ENCODE peak calls at places on chromosome 22, in four cellular contexts. H is CD8-positive, alpha-beta memory T cell; A is neural progenitor cell; O is body of pancreas. B is an unnamed sample. For H3K4me1, the result is how much of the 10 kb centered on the place peaks cover.

GRCh38 chr22:39384750-39385480 is 14.7 kb upstream of the TAB1 start:
- DNase-seq in H (no peak), O (peak), A (peak), B (peak)

GRCh38 chr22:43862074-43862881 is at the start of gene SULT4A1:
- DNase-seq in A (peak), O (peak), H (no peak), B (peak)

GRCh38 chr22:47552541-47553205 is 790.2 kb downstream of the TBC1D22A start:
- DNase-seq in O (no peak), H (no peak), A (no peak), B (no peak)

GRCh38 chr22:29710922-29711593 is 8.7 kb upstream of the CABP7 start:
- DNase-seq in H (no peak), O (peak), A (no peak), B (no peak)

GRCh38 chr22:45019861-45020655 is 10.3 kb upstream of the PHF21B start:
- DNase-seq in A (no peak), O (no peak), H (no peak), B (no peak)

GRCh38 chr22:44734801-44735517 is 17.4 kb upstream of the ARHGAP8 start:
- DNase-seq in A (peak), H (no peak), O (no peak), B (no peak)

GRCh38 chr22:48261048-48261621 is 1498.7 kb downstream of the TBC1D22A start:
- DNase-seq in A (no peak), O (no peak), H (no peak), B (no peak)

GRCh38 chr22:33400061-33400840 is 342.1 kb upstream of the SYN3 start:
- DNase-seq in O (no peak), H (no peak), A (no peak), B (no peak)

GRCh38 chr22:22877523-22878210 is 9.9 kb upstream of the IGLL5 start:
- DNase-seq in H (peak), O (peak), A (peak), B (peak)

GRCh38 chr22:40428796-40429195 is 58.4 kb downstream of the SGSM3 start:
- DNase-seq in H (no peak), O (no peak), A (no peak), B (no peak)

GRCh38 chr22:44270556-44270880 is 42.2 kb downstream of the SHISAL1 start:
- DNase-seq in A (no peak), H (no peak), O (no peak), B (no peak)

GRCh38 chr22:40894417-40894816 is 32.5 kb upstream of the DNAJB7 start:
- DNase-seq in O (no peak), H (no peak), A (no peak), B (no peak)

GRCh38 chr22:44182591-44183588 is 2.2 kb downstream of the PARVG start:
- DNase-seq in H (peak), A (no peak), O (peak), B (no peak)

GRCh38 chr22:21652547-21653545 is 10.7 kb downstream of the SDF2L1 start:
- DNase-seq in O (no peak), A (peak), H (no peak), B (no peak)

GRCh38 chr22:21659864-21660525 is 5.8 kb upstream of the PPIL2 start:
- DNase-seq in A (no peak), O (no peak), H (no peak), B (no peak)

GRCh38 chr22:21657361-21658118 is 8.3 kb upstream of the PPIL2 start:
- DNase-seq in O (peak), A (peak), H (peak), B (peak)

GRCh38 chr22:21660904-21661303 is 4.9 kb upstream of the PPIL2 start:
- DNase-seq in A (no peak), O (no peak), H (no peak), B (no peak)

GRCh38 chr22:21657020-21657360 is 8.8 kb upstream of the PPIL2 start:
- DNase-seq in H (no peak), A (no peak), O (no peak), B (no peak)
- H3K4me3 ChIP-seq in H (peak), A (no peak), O (no peak), B (peak)

GRCh38 chr22:46351767-46352166 is 16.3 kb downstream of the TRMU start:
- DNase-seq in A (no peak), H (no peak), O (no peak), B (no peak)
- H3K4me1 ChIP-seq in A (under half), H (under half), O (half or more), B (under half)

GRCh38 chr22:24805790-24806662 is at the start of gene SGSM1:
- DNase-seq in H (peak), O (peak), A (peak), B (peak)

GRCh38 chr22:24803064-24803542 is 2.9 kb upstream of the SGSM1 start:
- DNase-seq in A (peak), O (peak), H (peak), B (peak)

GRCh38 chr22:24809331-24809730 is 3.3 kb downstream of the SGSM1 start:
- DNase-seq in O (peak), H (no peak), A (no peak), B (no peak)

GRCh38 chr22:24807284-24807950 is 1.4 kb downstream of the SGSM1 start:
- DNase-seq in H (no peak), O (peak), A (peak), B (peak)

GRCh38 chr22:24806663-24807001 is 621 bp downstream of the SGSM1 start:
- DNase-seq in A (peak), H (no peak), O (no peak), B (no peak)
- H3K4me3 ChIP-seq in A (peak), H (no peak), O (peak), B (no peak)

GRCh38 chr22:31082606-31083376 is 1.7 kb downstream of the SMTN start:
- DNase-seq in O (peak), H (peak), A (peak), B (peak)
- H3K4me1 ChIP-seq in O (half or more), H (under half), A (under half), B (under half)

GRCh38 chr22:17964153-17964552 is 60.2 kb downstream of the MICAL3 start:
- DNase-seq in H (no peak), A (peak), O (no peak), B (no peak)

GRCh38 chr22:17966403-17966717 is 58.0 kb downstream of the MICAL3 start:
- DNase-seq in A (no peak), O (no peak), H (no peak), B (no peak)

GRCh38 chr22:17965538-17966402 is 58.6 kb downstream of the MICAL3 start:
- DNase-seq in A (no peak), H (no peak), O (no peak), B (no peak)

GRCh38 chr22:17963015-17963414 is 61.3 kb downstream of the MICAL3 start:
- DNase-seq in H (no peak), A (no peak), O (no peak), B (no peak)

DNA sequence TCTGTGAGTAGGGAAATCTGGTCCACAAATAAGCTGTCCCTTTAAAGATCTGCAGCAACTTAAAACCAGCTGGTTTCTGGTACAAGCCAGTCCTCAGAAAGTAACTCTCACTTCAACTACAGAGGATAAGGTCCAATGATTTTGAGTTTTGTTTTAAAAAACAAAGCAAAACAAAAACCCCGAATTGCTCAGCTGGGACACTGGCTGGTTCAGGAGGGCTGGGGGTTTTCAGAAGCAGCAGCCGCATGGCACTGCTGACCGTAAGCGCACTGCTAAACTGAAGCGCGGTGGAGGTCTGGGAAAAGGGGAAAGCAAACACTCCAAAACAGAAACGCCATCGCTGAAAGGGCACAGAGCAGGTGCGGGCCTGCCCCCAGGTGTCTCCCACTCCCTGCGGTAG is 59.7 kb downstream of the MICAL3 start:
- DNase-seq in A (no peak), O (no peak), H (no peak), B (no peak)
- H3K4me3 ChIP-seq in A (no peak), O (no peak), H (no peak), B (no peak)

GRCh38 chr22:49934144-49934890 is 15.9 kb downstream of the CRELD2 start:
- DNase-seq in O (peak), A (no peak), H (peak), B (peak)

GRCh38 chr22:49936018-49936972 is 17.9 kb downstream of the CRELD2 start:
- DNase-seq in A (peak), O (peak), H (peak), B (peak)

GRCh38 chr22:49935561-49935960 is 17.1 kb downstream of the CRELD2 start:
- DNase-seq in O (peak), H (no peak), A (no peak), B (no peak)

GRCh38 chr22:49933236-49933921 is 14.9 kb downstream of the CRELD2 start:
- DNase-seq in A (no peak), H (no peak), O (peak), B (no peak)

GRCh38 chr22:49934891-49935557 is 16.6 kb downstream of the CRELD2 start:
- DNase-seq in A (peak), H (peak), O (peak), B (peak)
- H3K4me1 ChIP-seq in A (under half), H (under half), O (half or more), B (under half)

DNA sequence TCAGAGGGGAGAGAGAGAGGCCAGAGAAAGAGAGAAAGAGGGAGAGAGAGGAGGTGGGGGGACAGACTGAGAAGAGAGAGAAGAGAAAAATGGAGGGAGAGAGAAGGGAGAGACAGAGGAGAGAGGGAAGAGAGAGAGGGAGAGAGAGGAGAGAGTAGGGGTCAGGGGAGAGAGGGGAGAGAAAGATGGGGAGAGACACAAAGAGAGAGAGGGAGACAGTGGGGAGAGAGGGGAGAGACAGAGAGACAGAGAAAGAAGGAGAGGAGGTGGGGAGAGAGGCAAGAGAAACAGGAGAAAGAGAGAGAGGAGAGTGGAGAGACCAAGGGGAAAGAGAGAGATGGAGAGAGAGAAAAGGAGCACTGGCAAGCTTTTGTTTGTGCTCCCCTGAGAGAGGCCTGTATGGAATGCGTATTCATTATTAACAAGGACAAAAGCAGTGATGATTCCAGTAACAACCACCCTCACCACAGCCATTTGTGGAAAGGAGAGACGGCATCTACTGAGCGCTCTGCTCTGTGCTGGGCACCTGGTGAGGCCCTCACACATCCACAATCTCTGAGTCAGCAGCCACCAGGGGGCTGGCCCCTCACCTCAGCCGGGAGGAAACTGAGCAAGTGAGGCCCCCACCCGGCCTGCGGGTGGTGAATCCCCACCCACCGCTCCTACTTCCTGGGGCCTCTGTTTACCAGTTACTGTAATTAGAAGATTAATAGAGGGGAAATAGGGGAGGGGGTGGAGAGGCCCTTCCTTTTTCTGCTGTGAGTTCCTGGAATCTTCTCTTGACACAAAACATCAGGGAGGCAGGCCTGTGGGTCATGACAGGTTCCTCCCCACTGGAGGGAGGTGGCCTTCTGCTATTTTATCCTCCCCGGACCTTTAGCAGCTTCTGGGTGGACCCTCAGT is 14.7 kb upstream of the MIAT start:
- DNase-seq in A (peak), O (no peak), H (peak), B (no peak)
- H3K4me3 ChIP-seq in A (peak), O (no peak), H (peak), B (no peak)

GRCh38 chr22:37503183-37503683 is 16.0 kb downstream of the CARD10 start:
- DNase-seq in H (no peak), O (no peak), A (no peak), B (no peak)
- H3K4me1 ChIP-seq in H (under half), O (half or more), A (under half), B (under half)